ENCODE peak calls at places on chromosomes 1 and 21, in eight cellular contexts. T is stimulated activated CD8-positive, alpha-beta memory T cell treated with anti-CD3 and anti-CD28 coated beads, Interleukin-2, amount 100 ng/mL, for 1 hour; F is left ventricle myocardium superior; E is cardiac fibroblast; B is stomach; G is bronchial epithelial cell; J is non-pigmented ciliary epithelial cell; R is psoas muscle. D is an unnamed sample.

GRCh38 chr1:203858055-203858454 is 3.3 kb upstream of the SNRPE start:
- DNase-seq in T (no peak), F (no peak), E (peak), B (no peak), G (peak), J (peak), R (no peak), D (no peak)

GRCh38 chr21:23986214-23986613 is 1621.1 kb downstream of the MRPL39 start:
- DNase-seq in T (no peak), F (no peak), E (no peak), B (no peak), G (no peak), J (no peak), R (no peak), D (no peak)

GRCh38 chr1:70475023-70475422 is 64.0 kb downstream of the CTH start:
- DNase-seq in T (no peak), F (no peak), E (no peak), B (no peak), G (no peak), J (no peak), R (no peak), D (no peak)

GRCh38 chr1:59669752-59670312 is 144.9 kb upstream of the HOOK1 start:
- DNase-seq in T (no peak), F (peak), E (peak), B (no peak), G (no peak), J (no peak), R (peak), D (no peak)

GRCh38 chr1:27357281-27358037 is 9.3 kb downstream of the MAP3K6 start:
- DNase-seq in T (peak), F (peak), E (peak), B (peak), G (peak), J (no peak), R (peak), D (peak)

GRCh38 chr1:36304521-36304920 is 1.6 kb upstream of the SH3D21 start:
- DNase-seq in T (no peak), F (no peak), E (no peak), B (no peak), G (no peak), J (no peak), R (no peak), D (no peak)

GRCh38 chr1:246782120-246782900 is 58.1 kb downstream of the SCCPDH start:
- DNase-seq in T (no peak), F (peak), E (peak), B (no peak), G (peak), J (peak), R (peak), D (no peak)

GRCh38 chr1:161229896-161230295 is 4.0 kb downstream of the TOMM40L start:
- DNase-seq in T (no peak), F (no peak), E (no peak), B (no peak), G (no peak), J (no peak), R (no peak), D (no peak)

GRCh38 chr1:245434285-245434684 is 279.5 kb downstream of the KIF26B start:
- DNase-seq in T (no peak), F (no peak), E (no peak), B (no peak), G (no peak), J (no peak), R (no peak), D (no peak)

GRCh38 chr21:43728467-43729390 is 9.8 kb downstream of the PDXK start:
- DNase-seq in T (peak), F (peak), E (peak), B (peak), G (peak), J (peak), R (peak), D (peak)

GRCh38 chr1:220711086-220711809 is 21.1 kb downstream of the C1orf115 start:
- DNase-seq in T (no peak), F (no peak), E (no peak), B (no peak), G (no peak), J (no peak), R (no peak), D (no peak)

GRCh38 chr1:217272385-217272784 is 358.5 kb downstream of the GPATCH2 start:
- DNase-seq in T (no peak), F (no peak), E (peak), B (no peak), G (peak), J (peak), R (no peak), D (no peak)

GRCh38 chr1:151720190-151720953 is 950 bp upstream of the RIIAD1 start:
- DNase-seq in T (no peak), F (no peak), E (no peak), B (peak), G (no peak), J (no peak), R (no peak), D (no peak)

GRCh38 chr1:230500063-230500462 is 73.9 kb upstream of the PGBD5 start:
- DNase-seq in T (no peak), F (no peak), E (no peak), B (no peak), G (no peak), J (no peak), R (no peak), D (no peak)

GRCh38 chr1:197917813-197918646 is 858 bp downstream of the LHX9 start:
- DNase-seq in T (no peak), F (no peak), E (peak), B (no peak), G (no peak), J (no peak), R (no peak), D (no peak)

GRCh38 chr21:31173881-31174555 is 135.7 kb upstream of the KRTAP19-8 start:
- DNase-seq in T (no peak), F (peak), E (no peak), B (peak), G (no peak), J (no peak), R (no peak), D (peak)

GRCh38 chr1:213281610-213282316 is 230.7 kb downstream of the RPS6KC1 start:
- DNase-seq in T (no peak), F (no peak), E (no peak), B (no peak), G (no peak), J (no peak), R (no peak), D (no peak)

GRCh38 chr1:244414543-244414942 is 37.2 kb downstream of the ADSS2 start:
- DNase-seq in T (no peak), F (no peak), E (peak), B (no peak), G (peak), J (peak), R (no peak), D (no peak)

GRCh38 chr1:54479251-54479650 is 68.8 kb upstream of the ACOT11 start:
- DNase-seq in T (no peak), F (no peak), E (no peak), B (no peak), G (no peak), J (no peak), R (no peak), D (no peak)

GRCh38 chr1:162619076-162619475 is 13.2 kb upstream of the DDR2 start:
- DNase-seq in T (no peak), F (no peak), E (no peak), B (no peak), G (no peak), J (no peak), R (no peak), D (no peak)

GRCh38 chr1:16721871-16722641 is 18.3 kb upstream of the RNU1-4 start:
- DNase-seq in T (no peak), F (no peak), E (no peak), B (no peak), G (no peak), J (no peak), R (peak), D (no peak)

GRCh38 chr1:59156526-59157196 is 140.2 kb upstream of the FGGY start:
- DNase-seq in T (no peak), F (no peak), E (peak), B (no peak), G (no peak), J (peak), R (no peak), D (no peak)

GRCh38 chr1:31181515-31182343 is 58.0 kb downstream of the NKAIN1 start:
- DNase-seq in T (no peak), F (peak), E (peak), B (peak), G (no peak), J (no peak), R (peak), D (peak)

GRCh38 chr1:27179373-27179772 is 24.4 kb upstream of the SLC9A1 start:
- DNase-seq in T (no peak), F (no peak), E (peak), B (no peak), G (peak), J (no peak), R (no peak), D (no peak)

GRCh38 chr1:27372808-27373690 is 1.6 kb downstream of the FCN3 start:
- DNase-seq in T (no peak), F (no peak), E (no peak), B (no peak), G (no peak), J (no peak), R (no peak), D (no peak)

GRCh38 chr1:242629396-242629795 is 104.9 kb upstream of the PLD5 start:
- DNase-seq in T (no peak), F (no peak), E (no peak), B (no peak), G (peak), J (no peak), R (no peak), D (no peak)

GRCh38 chr1:205339717-205340116 is 17.0 kb downstream of the KLHDC8A start:
- DNase-seq in T (no peak), F (no peak), E (no peak), B (no peak), G (no peak), J (no peak), R (no peak), D (no peak)

GRCh38 chr21:36241717-36242116 is 78.3 kb upstream of the MORC3 start:
- DNase-seq in T (no peak), F (no peak), E (no peak), B (no peak), G (no peak), J (no peak), R (no peak), D (no peak)

GRCh38 chr1:206544562-206545257 is 37.4 kb downstream of the RASSF5 start:
- DNase-seq in T (peak), F (peak), E (peak), B (peak), G (peak), J (no peak), R (peak), D (no peak)

GRCh38 chr1:228293816-228294500 is 86.1 kb downstream of the OBSCN start:
- DNase-seq in T (no peak), F (peak), E (no peak), B (no peak), G (no peak), J (no peak), R (peak), D (no peak)

GRCh38 chr1:16348414-16349182 is 3.7 kb downstream of the FBXO42 start:
- DNase-seq in T (no peak), F (no peak), E (peak), B (no peak), G (peak), J (no peak), R (no peak), D (no peak)

GRCh38 chr1:160277330-160277729 is 7.6 kb downstream of the PEX19 start:
- DNase-seq in T (no peak), F (no peak), E (no peak), B (no peak), G (no peak), J (no peak), R (no peak), D (no peak)

GRCh38 chr1:9105336-9105867 is 23.5 kb downstream of the GPR157 start:
- DNase-seq in T (no peak), F (no peak), E (no peak), B (no peak), G (no peak), J (no peak), R (no peak), D (no peak)

GRCh38 chr1:111227875-111228747 is 598 bp downstream of the CHI3L2 start:
- DNase-seq in T (no peak), F (peak), E (peak), B (peak), G (peak), J (peak), R (no peak), D (no peak)

GRCh38 chr1:111202366-111202706 is 1.9 kb upstream of the DENND2D start:
- DNase-seq in T (no peak), F (no peak), E (no peak), B (peak), G (peak), J (no peak), R (no peak), D (no peak)

GRCh38 chr1:28812669-28813468 is 899 bp downstream of the OPRD1 start:
- DNase-seq in T (no peak), F (no peak), E (no peak), B (no peak), G (no peak), J (no peak), R (no peak), D (no peak)